ENCODE peak calls at places on chromosomes 11 and 22, in four cellular contexts. E is IMR-90, M is osteoblast, X is PC-3. C is an unnamed sample.
A peak's percentile ranks its signal among the peaks of the same experiment; 100 is the strongest.

GRCh38 chr22:19139001-19139356 is 5.5 kb downstream of the ESS2 start:
- DNase-seq in M (peak; percentile 83), X (no peak), E (no peak), C (no peak)

GRCh38 chr11:75946531-75947530 is 131.8 kb downstream of the UVRAG start:
- DNase-seq in X (peak; percentile 76), E (peak; percentile 60), M (no peak), C (no peak)

GRCh38 chr22:37356922-37357321 is 70.4 kb downstream of the ELFN2 start:
- DNase-seq in E (no peak), X (peak; percentile 0), M (no peak), C (no peak)

GRCh38 chr11:123034587-123034986 is 27.3 kb downstream of the HSPA8 start:
- DNase-seq in X (no peak), E (no peak), M (no peak), C (no peak)

GRCh38 chr11:70297341-70297740 is 26.9 kb downstream of the PPFIA1 start:
- DNase-seq in M (no peak), X (peak; percentile 94), E (peak; percentile 40), C (no peak)

GRCh38 chr11:119709638-119710346 is 19.2 kb downstream of the NECTIN1 start:
- DNase-seq in E (peak; percentile 69), X (no peak), M (no peak), C (no peak)

GRCh38 chr11:6995703-6996102 is 24.4 kb downstream of the ZNF214 start:
- DNase-seq in X (no peak), E (no peak), M (no peak), C (no peak)

GRCh38 chr11:75921808-75922207 is 106.8 kb downstream of the UVRAG start:
- DNase-seq in M (no peak), E (no peak), X (no peak), C (no peak)

GRCh38 chr11:100855466-100856067 is 168.5 kb downstream of the ARHGAP42 start:
- DNase-seq in E (peak; percentile 68), M (no peak), X (peak; percentile 86), C (peak; percentile 86)

GRCh38 chr11:59560290-59560701 is 49.0 kb downstream of the OR4D9 start:
- DNase-seq in M (peak; percentile 82), E (peak; percentile 70), X (peak; percentile 96), C (peak; percentile 92)

GRCh38 chr22:22682807-22683667 is 38.6 kb downstream of the GGTLC2 start:
- DNase-seq in E (peak; percentile 65), M (no peak), X (peak; percentile 53), C (no peak)

GRCh38 chr11:112861356-112861755 is 99.9 kb upstream of the NCAM1 start:
- DNase-seq in X (no peak), E (no peak), M (no peak), C (no peak)

GRCh38 chr22:48864748-48865147 is 962.9 kb downstream of the BRD1 start:
- DNase-seq in M (no peak), E (no peak), X (no peak), C (no peak)

GRCh38 chr11:8989411-8989810 is 14.4 kb downstream of the NRIP3 start:
- DNase-seq in X (peak; percentile 15), M (no peak), E (peak; percentile 57), C (no peak)

GRCh38 chr11:112265659-112266409 is 5.2 kb upstream of the PLET1 start:
- DNase-seq in E (peak; percentile 34), M (no peak), X (no peak), C (no peak)

GRCh38 chr11:125244166-125244565 is 79.6 kb downstream of the PKNOX2 start:
- DNase-seq in M (no peak), X (no peak), E (no peak), C (no peak)

GRCh38 chr11:61756452-61757212 is 4.2 kb downstream of the MYRF start:
- DNase-seq in M (no peak), X (peak; percentile 65), E (peak; percentile 50), C (peak; percentile 61)

GRCh38 chr11:123457187-123457770 is 27.2 kb downstream of the GRAMD1B start:
- DNase-seq in M (no peak), E (no peak), X (no peak), C (no peak)

GRCh38 chr22:44584256-44584902 is 86.3 kb upstream of the RTL6 start:
- DNase-seq in M (no peak), E (no peak), X (no peak), C (no peak)

GRCh38 chr11:110000045-110000502 is 93.1 kb upstream of the ZC3H12C start:
- DNase-seq in E (peak; percentile 99), X (peak; percentile 93), M (peak; percentile 92), C (peak; percentile 61)

GRCh38 chr11:47216141-47216798 is 1.5 kb downstream of the DDB2 start:
- DNase-seq in E (peak; percentile 87), M (peak; percentile 92), X (peak; percentile 90), C (peak; percentile 62)

GRCh38 chr11:45580399-45580798 is 85.0 kb downstream of the CHST1 start:
- DNase-seq in E (peak; percentile 34), M (peak; percentile 93), X (peak; percentile 43), C (peak; percentile 61)

GRCh38 chr11:76270387-76270786 is 64.1 kb upstream of the WNT11 start:
- DNase-seq in M (no peak), E (no peak), X (no peak), C (no peak)

GRCh38 chr11:65126624-65127274 is 4.6 kb downstream of the MRPL49 start:
- DNase-seq in M (peak; percentile 72), E (no peak), X (no peak), C (no peak)

GRCh38 chr11:18853086-18853720 is 61.6 kb upstream of the PTPN5 start:
- DNase-seq in M (no peak), X (peak; percentile 63), E (peak; percentile 19), C (peak; percentile 72)

GRCh38 chr22:29387921-29388758 is at the start of gene AP1B1:
- DNase-seq in E (peak; percentile 84), M (peak; percentile 97), X (peak; percentile 92), C (peak; percentile 98)

GRCh38 chr11:67572305-67572704 is 11.3 kb upstream of the GSTP1 start:
- DNase-seq in X (no peak), M (no peak), E (no peak), C (no peak)

GRCh38 chr11:102171101-102171500 is 60.9 kb downstream of the YAP1 start:
- DNase-seq in X (peak; percentile 84), E (peak; percentile 85), M (peak; percentile 58), C (no peak)

GRCh38 chr11:11998091-11998781 is 10.2 kb downstream of the DKK3 start:
- DNase-seq in E (peak; percentile 95), X (peak; percentile 88), M (peak; percentile 90), C (no peak)

GRCh38 chr11:88284306-88285057 is 53.1 kb downstream of the CTSC start:
- DNase-seq in M (no peak), X (no peak), E (peak; percentile 19), C (no peak)

GRCh38 chr11:59062602-59063529 is 23.2 kb upstream of the GLYATL1B start:
- DNase-seq in M (peak; percentile 17), X (no peak), E (no peak), C (no peak)

GRCh38 chr11:69295995-69296889 is 2.3 kb downstream of the MYEOV start:
- DNase-seq in E (peak; percentile 74), M (peak; percentile 88), X (peak; percentile 53), C (peak; percentile 45)

GRCh38 chr22:36331912-36332622 is 55.7 kb downstream of the MYH9 start:
- DNase-seq in M (peak; percentile 87), E (peak; percentile 49), X (peak; percentile 68), C (peak; percentile 72)

DNA sequence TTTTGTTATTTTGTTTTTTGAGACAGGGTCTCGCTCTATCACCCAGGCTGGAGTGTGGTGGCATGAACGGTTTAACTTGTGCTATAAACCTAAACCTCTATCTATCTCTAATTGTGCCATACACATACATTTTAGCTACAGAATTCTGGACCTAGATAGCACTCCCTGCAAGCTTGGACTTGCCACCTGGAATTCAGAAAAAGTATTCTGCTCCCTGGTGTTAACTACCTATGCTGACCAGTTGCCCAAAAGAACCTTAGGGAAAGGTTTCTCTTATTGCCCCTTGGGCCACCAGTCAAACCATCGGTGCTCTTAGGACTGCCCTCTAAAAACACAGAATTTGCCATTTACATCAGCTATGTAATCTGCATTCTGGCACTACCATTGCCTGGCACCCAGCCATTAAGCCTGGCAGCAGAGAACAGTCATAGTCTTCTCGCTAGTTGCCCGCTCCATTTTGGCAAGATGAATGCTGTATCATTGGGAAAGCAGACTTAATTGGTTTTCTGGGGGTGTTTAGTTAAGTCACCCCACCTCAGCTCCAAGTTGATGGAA is 55.3 kb downstream of the ETS1 start:
- DNase-seq in M (no peak), E (no peak), X (no peak), C (no peak)
- H4K20me1 ChIP-seq in M (no peaks in the 10 kb centered on the region), E (no peaks in the 10 kb centered on the region), X (no peaks in the 10 kb centered on the region), C (no peaks in the 10 kb centered on the region)

DNA sequence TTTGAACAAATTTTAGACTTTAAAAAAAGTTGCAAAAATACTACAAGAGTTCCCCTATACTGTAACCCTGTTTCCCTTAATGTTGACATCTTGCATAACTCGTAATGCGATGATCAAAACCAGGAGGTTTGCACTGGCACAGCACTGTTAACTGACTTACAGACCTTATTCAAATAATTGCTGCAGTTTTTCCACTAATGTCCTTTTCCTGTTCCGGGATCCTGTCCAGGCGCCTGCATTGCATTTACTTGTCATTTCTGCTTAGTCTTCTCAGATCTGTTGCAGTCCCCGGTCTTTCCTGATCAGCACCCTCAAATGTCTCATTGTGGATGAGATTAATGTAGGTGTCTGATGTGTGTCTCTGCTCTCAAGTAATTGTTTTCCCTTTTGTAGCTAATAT is 32.0 kb downstream of the APLP2 start:
- DNase-seq in M (no peak), E (no peak), X (no peak), C (no peak)
- H4K20me1 ChIP-seq in M (peaks cover 93% of the 10 kb centered on the region), E (peaks cover 94% of the 10 kb centered on the region), X (peaks cover 59% of the 10 kb centered on the region), C (no peaks in the 10 kb centered on the region)

GRCh38 chr22:25569983-25570382 is 5.5 kb downstream of the GRK3 start:
- DNase-seq in M (no peak), X (no peak), E (no peak), C (no peak)
- H4K20me1 ChIP-seq in M (peaks cover 6% of the 10 kb centered on the region), X (no peaks in the 10 kb centered on the region), E (no peaks in the 10 kb centered on the region), C (peaks cover 4% of the 10 kb centered on the region)

GRCh38 chr11:83036701-83037100 is 35.0 kb downstream of the RAB30 start:
- DNase-seq in E (no peak), M (no peak), X (no peak), C (no peak)

GRCh38 chr11:83033367-83033766 is 38.3 kb downstream of the RAB30 start:
- DNase-seq in E (no peak), M (no peak), X (no peak), C (peak; percentile 66)

GRCh38 chr11:83034673-83035014 is 37.1 kb downstream of the RAB30 start:
- DNase-seq in X (no peak), M (no peak), E (no peak), C (no peak)

GRCh38 chr11:83033972-83034672 is 37.6 kb downstream of the RAB30 start:
- DNase-seq in X (peak; percentile 73), M (peak; percentile 62), E (peak; percentile 71), C (no peak)

GRCh38 chr11:83035070-83035854 is 36.4 kb downstream of the RAB30 start:
- DNase-seq in E (no peak), X (no peak), M (no peak), C (peak; percentile 90)
- H4K20me1 ChIP-seq in E (peaks cover 13% of the 10 kb centered on the region), X (no peaks in the 10 kb centered on the region), M (no peaks in the 10 kb centered on the region), C (peaks cover 62% of the 10 kb centered on the region)

GRCh38 chr11:117222991-117223740 is 8.7 kb downstream of the PCSK7 start:
- DNase-seq in X (no peak), M (peak; percentile 11), E (no peak), C (no peak)
- H4K20me1 ChIP-seq in X (no peaks in the 10 kb centered on the region), M (no peaks in the 10 kb centered on the region), E (no peaks in the 10 kb centered on the region), C (no peaks in the 10 kb centered on the region)

DNA sequence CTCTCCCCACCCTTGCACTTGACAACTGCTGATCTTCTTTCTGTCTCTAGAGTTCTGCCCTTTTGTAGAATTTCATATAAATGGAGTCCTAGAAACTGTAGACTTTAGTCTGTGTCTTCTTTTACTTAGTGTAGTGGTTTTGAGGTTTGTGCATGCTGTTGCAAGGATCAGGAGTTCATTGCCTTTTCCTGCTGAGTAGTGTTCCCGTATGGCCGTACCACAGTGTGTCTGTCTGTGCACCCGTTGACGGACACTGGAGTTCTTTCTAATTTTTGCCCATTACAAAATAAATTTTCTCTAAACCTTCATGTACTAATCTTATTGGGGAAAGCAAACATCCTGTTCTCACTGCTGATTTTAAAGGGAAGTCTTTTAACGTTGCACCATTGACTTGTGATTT is 138.1 kb downstream of the TBC1D22A start:
- DNase-seq in M (no peak), E (no peak), X (no peak), C (no peak)
- H4K20me1 ChIP-seq in M (peaks cover 10% of the 10 kb centered on the region), E (no peaks in the 10 kb centered on the region), X (no peaks in the 10 kb centered on the region), C (peaks cover 4% of the 10 kb centered on the region)

C was measured in Karpas-422.